ENCODE peak calls at places on chromosome 3, in four cellular contexts. J, A, H and Z are unnamed samples.

GRCh38 chr3:130529816-130530215 is 12.8 kb downstream of the COL6A6 start:
- DNase-seq in J (no peak), A (no peak), H (no peak), Z (no peak)

GRCh38 chr3:28294667-28295413 is 53.4 kb downstream of the CMC1 start:
- DNase-seq in J (no peak), A (no peak), H (no peak), Z (no peak)

GRCh38 chr3:10467904-10468610 is 37.3 kb downstream of the ATP2B2 start:
- DNase-seq in J (no peak), A (no peak), H (no peak), Z (no peak)

GRCh38 chr3:148735597-148735996 is 37.9 kb downstream of the AGTR1 start:
- DNase-seq in J (no peak), A (no peak), H (peak), Z (no peak)

GRCh38 chr3:52121813-52122212 is 32.4 kb downstream of the POC1A start:
- DNase-seq in J (no peak), A (no peak), H (no peak), Z (no peak)

GRCh38 chr3:125107861-125108567 is 52.2 kb upstream of the HEG1 start:
- DNase-seq in J (no peak), A (no peak), H (peak), Z (no peak)

GRCh38 chr3:146233487-146233886 is 17.4 kb downstream of the PLSCR4 start:
- DNase-seq in J (no peak), A (no peak), H (no peak), Z (no peak)

GRCh38 chr3:128603811-128604447 is 46.7 kb downstream of the RPN1 start:
- DNase-seq in J (no peak), A (no peak), H (no peak), Z (peak)

GRCh38 chr3:11136871-11137626 is 17.2 kb upstream of the HRH1 start:
- DNase-seq in J (no peak), A (no peak), H (peak), Z (no peak)

GRCh38 chr3:161630791-161631190 is 134.2 kb downstream of the OTOL1 start:
- DNase-seq in J (no peak), A (no peak), H (no peak), Z (no peak)

GRCh38 chr3:48899298-48899697 is 616 bp upstream of the SLC25A20 start:
- DNase-seq in J (no peak), A (peak), H (no peak), Z (no peak)

GRCh38 chr3:194135806-194136518 is at the start of gene HES1:
- DNase-seq in J (no peak), A (peak), H (peak), Z (peak)

GRCh38 chr3:135966875-135967274 is 1.3 kb downstream of the PPP2R3A start:
- DNase-seq in J (no peak), A (no peak), H (no peak), Z (no peak)